ENCODE peak calls at places on chromosome X, in ten cellular contexts. One of them, this sample, is unnamed.

GRCh38 chrX:116436358-116436816 is at the start of gene SLC6A14:
- DNase-seq in endodermal cell: peak
- DNase-seq in heart right ventricle: no peak
- DNase-seq in GM23248: no peak
- DNase-seq in mammary epithelial cell: no peak
- DNase-seq in stomach: peak
- DNase-seq in HCT116: no peak
- DNase-seq in left ventricle myocardium inferior: no peak
- DNase-seq in SK-N-SH: no peak
- DNase-seq in brain microvascular endothelial cell: no peak
- DNase-seq in this sample: no peak

GRCh38 chrX:29422034-29422433 is 793.3 kb upstream of the MAGEB2 start:
- DNase-seq in HCT116: no peak
- DNase-seq in left ventricle myocardium inferior: no peak
- DNase-seq in mammary epithelial cell: no peak
- DNase-seq in heart right ventricle: no peak
- DNase-seq in SK-N-SH: no peak
- DNase-seq in endodermal cell: no peak
- DNase-seq in stomach: no peak
- DNase-seq in brain microvascular endothelial cell: no peak
- DNase-seq in GM23248: no peak
- DNase-seq in this sample: no peak

GRCh38 chrX:53481093-53481492 is 46.9 kb upstream of the HSD17B10 start:
- DNase-seq in GM23248: peak
- DNase-seq in mammary epithelial cell: no peak
- DNase-seq in HCT116: no peak
- DNase-seq in endodermal cell: peak
- DNase-seq in left ventricle myocardium inferior: no peak
- DNase-seq in brain microvascular endothelial cell: no peak
- DNase-seq in SK-N-SH: no peak
- DNase-seq in stomach: peak
- DNase-seq in heart right ventricle: no peak
- DNase-seq in this sample: no peak

GRCh38 chrX:2594491-2594890 is 93.7 kb upstream of the DHRSX start:
- DNase-seq in brain microvascular endothelial cell: no peak
- DNase-seq in GM23248: no peak
- DNase-seq in HCT116: no peak
- DNase-seq in endodermal cell: no peak
- DNase-seq in left ventricle myocardium inferior: no peak
- DNase-seq in SK-N-SH: no peak
- DNase-seq in heart right ventricle: no peak
- DNase-seq in stomach: no peak
- DNase-seq in mammary epithelial cell: no peak
- DNase-seq in this sample: no peak

GRCh38 chrX:74063426-74064155 is 240.4 kb upstream of the ZCCHC13 start:
- DNase-seq in mammary epithelial cell: no peak
- DNase-seq in stomach: no peak
- DNase-seq in HCT116: no peak
- DNase-seq in SK-N-SH: no peak
- DNase-seq in brain microvascular endothelial cell: no peak
- DNase-seq in heart right ventricle: no peak
- DNase-seq in left ventricle myocardium inferior: no peak
- DNase-seq in GM23248: no peak
- DNase-seq in endodermal cell: no peak
- DNase-seq in this sample: no peak

GRCh38 chrX:24396236-24396929 is 35.9 kb downstream of the SUPT20HL1 start:
- DNase-seq in HCT116: no peak
- DNase-seq in SK-N-SH: no peak
- DNase-seq in mammary epithelial cell: peak
- DNase-seq in left ventricle myocardium inferior: no peak
- DNase-seq in stomach: no peak
- DNase-seq in brain microvascular endothelial cell: peak
- DNase-seq in heart right ventricle: no peak
- DNase-seq in GM23248: peak
- DNase-seq in endodermal cell: no peak
- DNase-seq in this sample: no peak

GRCh38 chrX:30975467-30975866 is 86.4 kb upstream of the TAB3 start:
- DNase-seq in HCT116: no peak
- DNase-seq in heart right ventricle: no peak
- DNase-seq in left ventricle myocardium inferior: no peak
- DNase-seq in stomach: no peak
- DNase-seq in brain microvascular endothelial cell: no peak
- DNase-seq in GM23248: no peak
- DNase-seq in SK-N-SH: no peak
- DNase-seq in mammary epithelial cell: no peak
- DNase-seq in endodermal cell: no peak
- DNase-seq in this sample: no peak

GRCh38 chrX:115694028-115694427 is 133.1 kb downstream of the PLS3 start:
- DNase-seq in heart right ventricle: no peak
- DNase-seq in mammary epithelial cell: no peak
- DNase-seq in HCT116: no peak
- DNase-seq in SK-N-SH: no peak
- DNase-seq in brain microvascular endothelial cell: no peak
- DNase-seq in left ventricle myocardium inferior: no peak
- DNase-seq in GM23248: no peak
- DNase-seq in stomach: no peak
- DNase-seq in endodermal cell: peak
- DNase-seq in this sample: no peak

GRCh38 chrX:35726176-35726575 is 72.0 kb upstream of the MAGEB16 start:
- DNase-seq in endodermal cell: no peak
- DNase-seq in GM23248: peak
- DNase-seq in left ventricle myocardium inferior: no peak
- DNase-seq in SK-N-SH: no peak
- DNase-seq in stomach: no peak
- DNase-seq in heart right ventricle: no peak
- DNase-seq in brain microvascular endothelial cell: peak
- DNase-seq in mammary epithelial cell: peak
- DNase-seq in HCT116: no peak
- DNase-seq in this sample: no peak

GRCh38 chrX:19673334-19674040 is 158.2 kb upstream of the MAP3K15 start:
- DNase-seq in heart right ventricle: peak
- DNase-seq in GM23248: peak
- DNase-seq in SK-N-SH: no peak
- DNase-seq in HCT116: peak
- DNase-seq in brain microvascular endothelial cell: peak
- DNase-seq in mammary epithelial cell: peak
- DNase-seq in left ventricle myocardium inferior: peak
- DNase-seq in endodermal cell: no peak
- DNase-seq in stomach: peak
- DNase-seq in this sample: peak

GRCh38 chrX:10486373-10486772 is 134.0 kb downstream of the MID1 start:
- DNase-seq in brain microvascular endothelial cell: peak
- DNase-seq in heart right ventricle: no peak
- DNase-seq in stomach: no peak
- DNase-seq in mammary epithelial cell: peak
- DNase-seq in endodermal cell: no peak
- DNase-seq in HCT116: no peak
- DNase-seq in GM23248: peak
- DNase-seq in SK-N-SH: no peak
- DNase-seq in left ventricle myocardium inferior: no peak
- DNase-seq in this sample: no peak

GRCh38 chrX:149365552-149365951 is 139.6 kb downstream of the IDS start:
- DNase-seq in stomach: no peak
- DNase-seq in HCT116: no peak
- DNase-seq in left ventricle myocardium inferior: no peak
- DNase-seq in endodermal cell: no peak
- DNase-seq in brain microvascular endothelial cell: no peak
- DNase-seq in SK-N-SH: no peak
- DNase-seq in mammary epithelial cell: no peak
- DNase-seq in GM23248: no peak
- DNase-seq in heart right ventricle: no peak
- DNase-seq in this sample: no peak

GRCh38 chrX:136047969-136048368 is 62.7 kb downstream of the SLC9A6 start:
- DNase-seq in HCT116: no peak
- DNase-seq in stomach: no peak
- DNase-seq in left ventricle myocardium inferior: no peak
- DNase-seq in mammary epithelial cell: no peak
- DNase-seq in GM23248: peak
- DNase-seq in SK-N-SH: no peak
- DNase-seq in brain microvascular endothelial cell: peak
- DNase-seq in heart right ventricle: no peak
- DNase-seq in endodermal cell: no peak
- DNase-seq in this sample: no peak

GRCh38 chrX:120522820-120523219 is 37.9 kb downstream of the CUL4B start:
- DNase-seq in GM23248: no peak
- DNase-seq in heart right ventricle: no peak
- DNase-seq in mammary epithelial cell: no peak
- DNase-seq in SK-N-SH: no peak
- DNase-seq in stomach: no peak
- DNase-seq in endodermal cell: no peak
- DNase-seq in left ventricle myocardium inferior: no peak
- DNase-seq in brain microvascular endothelial cell: no peak
- DNase-seq in HCT116: no peak
- DNase-seq in this sample: no peak

GRCh38 chrX:52420824-52421443 is 52.1 kb downstream of the XAGE2 start:
- DNase-seq in left ventricle myocardium inferior: no peak
- DNase-seq in GM23248: peak
- DNase-seq in SK-N-SH: no peak
- DNase-seq in mammary epithelial cell: no peak
- DNase-seq in brain microvascular endothelial cell: no peak
- DNase-seq in heart right ventricle: no peak
- DNase-seq in stomach: no peak
- DNase-seq in endodermal cell: no peak
- DNase-seq in HCT116: no peak
- DNase-seq in this sample: no peak

GRCh38 chrX:153470411-153471363 is at the start of gene HAUS7:
- DNase-seq in heart right ventricle: peak
- DNase-seq in HCT116: peak
- DNase-seq in endodermal cell: peak
- DNase-seq in stomach: peak
- DNase-seq in mammary epithelial cell: peak
- DNase-seq in brain microvascular endothelial cell: peak
- DNase-seq in SK-N-SH: peak
- DNase-seq in left ventricle myocardium inferior: peak
- DNase-seq in GM23248: peak
- DNase-seq in this sample: peak

GRCh38 chrX:153473126-153473525 is 2.8 kb upstream of the HAUS7 start:
- DNase-seq in SK-N-SH: no peak
- DNase-seq in brain microvascular endothelial cell: no peak
- DNase-seq in mammary epithelial cell: no peak
- DNase-seq in stomach: no peak
- DNase-seq in GM23248: no peak
- DNase-seq in left ventricle myocardium inferior: no peak
- DNase-seq in heart right ventricle: no peak
- DNase-seq in endodermal cell: no peak
- DNase-seq in HCT116: no peak
- DNase-seq in this sample: no peak

GRCh38 chrX:153471663-153472280 is 1.4 kb upstream of the HAUS7 start:
- DNase-seq in SK-N-SH: no peak
- DNase-seq in brain microvascular endothelial cell: no peak
- DNase-seq in heart right ventricle: no peak
- DNase-seq in mammary epithelial cell: no peak
- DNase-seq in left ventricle myocardium inferior: no peak
- DNase-seq in endodermal cell: no peak
- DNase-seq in stomach: no peak
- DNase-seq in GM23248: no peak
- DNase-seq in HCT116: no peak
- DNase-seq in this sample: no peak

GRCh38 chrX:153468008-153468580 is 2.3 kb downstream of the HAUS7 start:
- DNase-seq in HCT116: no peak
- DNase-seq in GM23248: no peak
- DNase-seq in stomach: no peak
- DNase-seq in SK-N-SH: no peak
- DNase-seq in brain microvascular endothelial cell: no peak
- DNase-seq in mammary epithelial cell: no peak
- DNase-seq in heart right ventricle: no peak
- DNase-seq in left ventricle myocardium inferior: peak
- DNase-seq in endodermal cell: no peak
- DNase-seq in this sample: no peak

GRCh38 chrX:153469811-153470410 is 465 bp downstream of the HAUS7 start:
- DNase-seq in SK-N-SH: peak
- DNase-seq in endodermal cell: peak
- DNase-seq in left ventricle myocardium inferior: no peak
- DNase-seq in GM23248: peak
- DNase-seq in HCT116: no peak
- DNase-seq in stomach: no peak
- DNase-seq in heart right ventricle: peak
- DNase-seq in brain microvascular endothelial cell: no peak
- DNase-seq in mammary epithelial cell: peak
- DNase-seq in this sample: no peak
- H3K27ac ChIP-seq in SK-N-SH: peak
- H3K27ac ChIP-seq in endodermal cell: no peak
- H3K27ac ChIP-seq in left ventricle myocardium inferior: peak
- H3K27ac ChIP-seq in GM23248: peak
- H3K27ac ChIP-seq in HCT116: peak
- H3K27ac ChIP-seq in stomach: peak
- H3K27ac ChIP-seq in heart right ventricle: peak
- H3K27ac ChIP-seq in brain microvascular endothelial cell: peak
- H3K27ac ChIP-seq in mammary epithelial cell: no peak
- H3K27ac ChIP-seq in this sample: peak

GRCh38 chrX:78517124-78517523 is 142.0 kb downstream of the RTL3 start:
- DNase-seq in heart right ventricle: no peak
- DNase-seq in SK-N-SH: no peak
- DNase-seq in GM23248: no peak
- DNase-seq in left ventricle myocardium inferior: no peak
- DNase-seq in mammary epithelial cell: peak
- DNase-seq in stomach: no peak
- DNase-seq in HCT116: no peak
- DNase-seq in brain microvascular endothelial cell: peak
- DNase-seq in endodermal cell: no peak
- DNase-seq in this sample: no peak

GRCh38 chrX:78513996-78514745 is 145.0 kb downstream of the RTL3 start:
- DNase-seq in GM23248: no peak
- DNase-seq in mammary epithelial cell: no peak
- DNase-seq in heart right ventricle: no peak
- DNase-seq in endodermal cell: no peak
- DNase-seq in HCT116: no peak
- DNase-seq in left ventricle myocardium inferior: no peak
- DNase-seq in brain microvascular endothelial cell: no peak
- DNase-seq in SK-N-SH: no peak
- DNase-seq in stomach: no peak
- DNase-seq in this sample: no peak

GRCh38 chrX:78514852-78515251 is 144.3 kb downstream of the RTL3 start:
- DNase-seq in left ventricle myocardium inferior: no peak
- DNase-seq in stomach: no peak
- DNase-seq in GM23248: no peak
- DNase-seq in mammary epithelial cell: peak
- DNase-seq in endodermal cell: peak
- DNase-seq in HCT116: no peak
- DNase-seq in brain microvascular endothelial cell: no peak
- DNase-seq in heart right ventricle: no peak
- DNase-seq in SK-N-SH: no peak
- DNase-seq in this sample: no peak
- H3K4me3 ChIP-seq in left ventricle myocardium inferior: no peak
- H3K4me3 ChIP-seq in stomach: no peak
- H3K4me3 ChIP-seq in GM23248: no peak
- H3K4me3 ChIP-seq in mammary epithelial cell: no peak
- H3K4me3 ChIP-seq in endodermal cell: no peak
- H3K4me3 ChIP-seq in HCT116: no peak
- H3K4me3 ChIP-seq in brain microvascular endothelial cell: no peak
- H3K4me3 ChIP-seq in heart right ventricle: no peak
- H3K4me3 ChIP-seq in SK-N-SH: no peak
- H3K4me3 ChIP-seq in this sample: no peak

GRCh38 chrX:152895121-152895520 is 2.7 kb upstream of the ZNF185 start:
- DNase-seq in endodermal cell: peak
- DNase-seq in GM23248: no peak
- DNase-seq in SK-N-SH: no peak
- DNase-seq in mammary epithelial cell: no peak
- DNase-seq in brain microvascular endothelial cell: no peak
- DNase-seq in left ventricle myocardium inferior: no peak
- DNase-seq in HCT116: no peak
- DNase-seq in heart right ventricle: no peak
- DNase-seq in stomach: no peak
- DNase-seq in this sample: no peak
- H3K27ac ChIP-seq in endodermal cell: no peak
- H3K27ac ChIP-seq in GM23248: no peak
- H3K27ac ChIP-seq in SK-N-SH: no peak
- H3K27ac ChIP-seq in mammary epithelial cell: no peak
- H3K27ac ChIP-seq in brain microvascular endothelial cell: no peak
- H3K27ac ChIP-seq in left ventricle myocardium inferior: no peak
- H3K27ac ChIP-seq in HCT116: no peak
- H3K27ac ChIP-seq in heart right ventricle: no peak
- H3K27ac ChIP-seq in stomach: no peak
- H3K27ac ChIP-seq in this sample: no peak

GRCh38 chrX:13936804-13937203 is 92.9 kb downstream of the GEMIN8 start:
- DNase-seq in left ventricle myocardium inferior: no peak
- DNase-seq in SK-N-SH: no peak
- DNase-seq in stomach: no peak
- DNase-seq in mammary epithelial cell: no peak
- DNase-seq in GM23248: no peak
- DNase-seq in HCT116: no peak
- DNase-seq in heart right ventricle: no peak
- DNase-seq in brain microvascular endothelial cell: no peak
- DNase-seq in endodermal cell: no peak
- DNase-seq in this sample: no peak
- H3K4me3 ChIP-seq in left ventricle myocardium inferior: no peak
- H3K4me3 ChIP-seq in SK-N-SH: no peak
- H3K4me3 ChIP-seq in stomach: no peak
- H3K4me3 ChIP-seq in mammary epithelial cell: no peak
- H3K4me3 ChIP-seq in GM23248: no peak
- H3K4me3 ChIP-seq in HCT116: no peak
- H3K4me3 ChIP-seq in heart right ventricle: no peak
- H3K4me3 ChIP-seq in brain microvascular endothelial cell: no peak
- H3K4me3 ChIP-seq in endodermal cell: peak
- H3K4me3 ChIP-seq in this sample: no peak

This sample was measured in tibial artery.